ENCODE peak calls at places on chromosomes 6 and 20, in seven cellular contexts. One of them, this sample, is unnamed.

GRCh38 chr6:106609699-106610098 is 19.6 kb downstream of the RTN4IP1 start:
- DNase-seq in ascending aorta: no peak
- DNase-seq in osteoblast: no peak
- DNase-seq in mesendoderm: peak; percentile 69
- DNase-seq in tibial artery: no peak
- DNase-seq in esophagus muscularis mucosa: no peak
- DNase-seq in endodermal cell: peak; percentile 69
- DNase-seq in this sample: no peak

GRCh38 chr6:122400121-122400450 is 634 bp downstream of the HSF2 start:
- DNase-seq in ascending aorta: no peak
- DNase-seq in osteoblast: peak; percentile 43
- DNase-seq in mesendoderm: peak; percentile 16
- DNase-seq in tibial artery: peak; percentile 72
- DNase-seq in esophagus muscularis mucosa: no peak
- DNase-seq in endodermal cell: no peak
- DNase-seq in this sample: no peak

GRCh38 chr6:14380421-14380820 is 262.8 kb downstream of the CD83 start:
- DNase-seq in ascending aorta: no peak
- DNase-seq in osteoblast: no peak
- DNase-seq in mesendoderm: peak; percentile 59
- DNase-seq in tibial artery: no peak
- DNase-seq in esophagus muscularis mucosa: no peak
- DNase-seq in endodermal cell: peak; percentile 60
- DNase-seq in this sample: no peak

GRCh38 chr6:143110572-143110971 is 49.9 kb downstream of the AIG1 start:
- DNase-seq in ascending aorta: no peak
- DNase-seq in osteoblast: peak; percentile 76
- DNase-seq in mesendoderm: no peak
- DNase-seq in tibial artery: no peak
- DNase-seq in esophagus muscularis mucosa: no peak
- DNase-seq in endodermal cell: no peak
- DNase-seq in this sample: no peak

GRCh38 chr6:100593522-100593921 is 128.8 kb upstream of the SIM1 start:
- DNase-seq in ascending aorta: no peak
- DNase-seq in osteoblast: no peak
- DNase-seq in mesendoderm: no peak
- DNase-seq in tibial artery: no peak
- DNase-seq in esophagus muscularis mucosa: no peak
- DNase-seq in endodermal cell: no peak
- DNase-seq in this sample: no peak

GRCh38 chr6:149306967-149307366 is 10.5 kb upstream of the TAB2 start:
- DNase-seq in ascending aorta: no peak
- DNase-seq in osteoblast: no peak
- DNase-seq in mesendoderm: no peak
- DNase-seq in tibial artery: no peak
- DNase-seq in esophagus muscularis mucosa: no peak
- DNase-seq in endodermal cell: no peak
- DNase-seq in this sample: no peak

GRCh38 chr6:157273756-157274088 is 49.6 kb downstream of the TMEM242 start:
- DNase-seq in ascending aorta: no peak
- DNase-seq in osteoblast: peak; percentile 78
- DNase-seq in mesendoderm: peak; percentile 24
- DNase-seq in tibial artery: no peak
- DNase-seq in esophagus muscularis mucosa: no peak
- DNase-seq in endodermal cell: peak; percentile 81
- DNase-seq in this sample: no peak

GRCh38 chr20:50467618-50468373 is 42.4 kb upstream of the PTPN1 start:
- DNase-seq in ascending aorta: no peak
- DNase-seq in osteoblast: no peak
- DNase-seq in mesendoderm: peak; percentile 76
- DNase-seq in tibial artery: no peak
- DNase-seq in esophagus muscularis mucosa: no peak
- DNase-seq in endodermal cell: peak; percentile 82
- DNase-seq in this sample: no peak

GRCh38 chr6:88741939-88742338 is 221.5 kb downstream of the RNGTT start:
- DNase-seq in ascending aorta: no peak
- DNase-seq in osteoblast: no peak
- DNase-seq in mesendoderm: no peak
- DNase-seq in tibial artery: no peak
- DNase-seq in esophagus muscularis mucosa: no peak
- DNase-seq in endodermal cell: no peak
- DNase-seq in this sample: no peak

GRCh38 chr20:42604998-42605970 is 584.4 kb downstream of the PTPRT start:
- DNase-seq in ascending aorta: no peak
- DNase-seq in osteoblast: peak; percentile 31
- DNase-seq in mesendoderm: peak; percentile 61
- DNase-seq in tibial artery: no peak
- DNase-seq in esophagus muscularis mucosa: no peak
- DNase-seq in endodermal cell: peak; percentile 60
- DNase-seq in this sample: no peak

DNA sequence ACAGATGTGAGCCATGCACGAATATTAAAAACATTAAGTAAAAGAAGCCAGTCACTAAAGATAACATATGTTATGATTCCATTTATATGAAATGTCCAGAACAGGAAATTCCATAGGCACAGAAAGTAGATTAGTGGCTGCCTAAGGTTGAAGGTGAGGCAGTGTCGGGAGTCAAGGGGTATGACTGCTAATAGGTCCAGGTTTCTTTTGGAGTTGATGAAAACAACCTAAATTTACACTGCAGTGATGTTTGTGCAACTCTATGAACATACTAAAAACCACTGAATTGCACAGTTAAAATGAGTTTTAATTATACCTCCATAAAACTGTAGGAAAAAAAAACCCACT is 14.4 kb downstream of the SRPK1 start:
- DNase-seq in ascending aorta: no peak
- DNase-seq in osteoblast: no peak
- DNase-seq in mesendoderm: no peak
- DNase-seq in tibial artery: no peak
- DNase-seq in esophagus muscularis mucosa: no peak
- DNase-seq in endodermal cell: no peak
- DNase-seq in this sample: no peak
- H3K36me3 ChIP-seq in ascending aorta: peaks cover 2% of the 10 kb centered on the region
- H3K36me3 ChIP-seq in osteoblast: peaks cover 15% of the 10 kb centered on the region
- H3K36me3 ChIP-seq in mesendoderm: peaks cover 2% of the 10 kb centered on the region
- H3K36me3 ChIP-seq in tibial artery: peaks cover 19% of the 10 kb centered on the region
- H3K36me3 ChIP-seq in esophagus muscularis mucosa: peaks cover 9% of the 10 kb centered on the region
- H3K36me3 ChIP-seq in endodermal cell: peaks cover 77% of the 10 kb centered on the region
- H3K36me3 ChIP-seq in this sample: no peaks in the 10 kb centered on the region

DNA sequence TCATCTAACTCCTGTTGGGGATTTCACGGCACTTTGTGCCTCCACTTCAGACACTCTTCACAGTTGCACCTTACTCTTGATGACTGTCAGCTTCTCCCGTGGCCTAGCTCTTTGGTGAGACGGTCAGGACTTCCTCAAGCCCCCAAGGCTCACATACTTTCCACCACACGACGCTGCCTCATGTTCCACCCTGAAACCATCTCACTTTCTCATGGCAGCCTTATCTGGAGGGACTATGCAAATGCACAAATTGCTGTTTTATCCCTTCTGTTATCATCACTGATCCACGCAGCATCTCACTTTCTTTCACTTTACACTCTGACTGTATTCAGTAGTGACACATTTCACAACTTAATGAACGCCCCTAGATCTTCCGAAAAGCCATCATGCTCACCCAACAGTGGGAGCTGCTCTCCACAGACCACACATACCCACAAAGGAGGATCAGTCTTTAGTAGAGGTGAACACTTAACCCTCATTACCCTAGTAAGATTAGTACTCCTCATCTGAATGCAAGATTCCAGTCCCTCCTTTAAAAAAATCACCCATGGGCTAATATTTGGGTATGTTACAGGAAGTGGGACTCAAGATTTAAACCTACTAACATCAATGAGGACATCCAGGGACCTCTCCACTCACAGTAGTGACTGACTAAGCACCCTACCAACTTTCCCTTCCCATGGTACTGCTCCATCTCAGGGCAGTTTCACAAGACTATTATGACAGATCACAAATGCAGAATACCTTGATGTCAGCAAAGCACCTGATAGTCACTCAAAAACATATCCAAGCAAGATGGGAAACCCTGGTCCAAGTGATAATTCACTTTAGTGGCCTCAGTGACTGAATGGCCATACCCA is 35.4 kb downstream of the FYN start:
- DNase-seq in ascending aorta: no peak
- DNase-seq in osteoblast: no peak
- DNase-seq in mesendoderm: no peak
- DNase-seq in tibial artery: no peak
- DNase-seq in esophagus muscularis mucosa: no peak
- DNase-seq in endodermal cell: no peak
- DNase-seq in this sample: no peak
- H3K4me1 ChIP-seq in ascending aorta: no peaks in the 10 kb centered on the region
- H3K4me1 ChIP-seq in osteoblast: peaks cover 29% of the 10 kb centered on the region
- H3K4me1 ChIP-seq in mesendoderm: peaks cover 3% of the 10 kb centered on the region
- H3K4me1 ChIP-seq in tibial artery: peaks cover 6% of the 10 kb centered on the region
- H3K4me1 ChIP-seq in esophagus muscularis mucosa: peaks cover 12% of the 10 kb centered on the region
- H3K4me1 ChIP-seq in endodermal cell: peaks cover 6% of the 10 kb centered on the region
- H3K4me1 ChIP-seq in this sample: no peaks in the 10 kb centered on the region

GRCh38 chr6:36596359-36596758 is 2.2 kb downstream of the SRSF3 start:
- DNase-seq in ascending aorta: no peak
- DNase-seq in osteoblast: peak; percentile 23
- DNase-seq in mesendoderm: no peak
- DNase-seq in tibial artery: peak; percentile 17
- DNase-seq in esophagus muscularis mucosa: no peak
- DNase-seq in endodermal cell: no peak
- DNase-seq in this sample: no peak

GRCh38 chr6:36598739-36599318 is 4.7 kb downstream of the SRSF3 start:
- DNase-seq in ascending aorta: no peak
- DNase-seq in osteoblast: peak; percentile 25
- DNase-seq in mesendoderm: no peak
- DNase-seq in tibial artery: peak; percentile 27
- DNase-seq in esophagus muscularis mucosa: no peak
- DNase-seq in endodermal cell: no peak
- DNase-seq in this sample: no peak

GRCh38 chr6:36598326-36598725 is 4.2 kb downstream of the SRSF3 start:
- DNase-seq in ascending aorta: no peak
- DNase-seq in osteoblast: no peak
- DNase-seq in mesendoderm: no peak
- DNase-seq in tibial artery: peak; percentile 23
- DNase-seq in esophagus muscularis mucosa: no peak
- DNase-seq in endodermal cell: no peak
- DNase-seq in this sample: no peak

GRCh38 chr6:36599791-36600209 is 5.6 kb downstream of the SRSF3 start:
- DNase-seq in ascending aorta: no peak
- DNase-seq in osteoblast: peak; percentile 21
- DNase-seq in mesendoderm: peak; percentile 88
- DNase-seq in tibial artery: peak; percentile 65
- DNase-seq in esophagus muscularis mucosa: no peak
- DNase-seq in endodermal cell: peak; percentile 91
- DNase-seq in this sample: peak; percentile 40

DNA sequence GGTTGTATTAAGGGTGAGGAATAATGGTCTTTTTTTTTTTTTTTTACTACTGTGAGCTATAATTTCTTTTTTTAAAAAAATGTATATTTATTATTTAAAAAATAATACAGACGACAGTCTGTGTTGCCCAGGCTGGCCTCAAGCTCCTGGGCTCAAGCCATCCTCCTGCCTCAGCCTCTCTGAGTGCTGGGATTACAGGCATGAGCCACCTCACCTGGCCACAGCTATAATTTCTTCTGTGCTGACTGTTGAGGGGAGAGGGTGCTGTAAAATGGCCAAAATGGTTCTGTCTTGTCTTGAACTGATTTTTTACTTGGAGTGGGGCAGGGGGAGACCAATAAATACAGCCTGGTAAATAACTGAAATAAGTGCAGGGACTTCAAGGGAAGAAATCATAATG is 3.6 kb downstream of the SRSF3 start:
- DNase-seq in ascending aorta: no peak
- DNase-seq in osteoblast: no peak
- DNase-seq in mesendoderm: no peak
- DNase-seq in tibial artery: peak; percentile 46
- DNase-seq in esophagus muscularis mucosa: no peak
- DNase-seq in endodermal cell: no peak
- DNase-seq in this sample: no peak
- H3K27ac ChIP-seq in ascending aorta: no peak overlapping the region
- H3K27ac ChIP-seq in osteoblast: peak overlapping the region; percentile 43
- H3K27ac ChIP-seq in mesendoderm: no peak overlapping the region
- H3K27ac ChIP-seq in tibial artery: no peak overlapping the region
- H3K27ac ChIP-seq in esophagus muscularis mucosa: no peak overlapping the region
- H3K27ac ChIP-seq in endodermal cell: no peak overlapping the region
- H3K27ac ChIP-seq in this sample: peak overlapping the region; percentile 100

GRCh38 chr6:20542927-20543602 is 8.8 kb downstream of the CDKAL1 start:
- DNase-seq in ascending aorta: no peak
- DNase-seq in osteoblast: peak; percentile 42
- DNase-seq in mesendoderm: no peak
- DNase-seq in tibial artery: no peak
- DNase-seq in esophagus muscularis mucosa: no peak
- DNase-seq in endodermal cell: no peak
- DNase-seq in this sample: no peak

DNA sequence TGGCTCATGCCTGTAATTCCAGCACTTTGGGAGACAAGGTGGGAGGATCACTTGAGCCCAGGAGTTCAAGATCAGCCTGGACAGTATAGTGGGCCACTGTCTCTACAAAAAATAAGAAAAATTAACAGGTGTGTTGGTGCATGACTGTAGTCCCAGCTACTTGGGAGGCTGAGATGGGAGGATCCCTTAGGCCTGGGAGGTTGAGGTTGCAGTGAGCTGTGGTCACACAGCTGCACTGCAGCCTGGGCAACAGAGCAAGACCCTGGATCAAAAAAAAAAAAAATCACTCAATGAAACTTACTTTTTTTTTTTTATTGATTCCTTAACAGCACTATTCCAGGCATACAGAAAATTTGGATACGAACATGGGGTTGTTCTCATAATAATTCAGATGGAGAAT is 14.0 kb downstream of the CDKAL1 start:
- DNase-seq in ascending aorta: no peak
- DNase-seq in osteoblast: no peak
- DNase-seq in mesendoderm: no peak
- DNase-seq in tibial artery: no peak
- DNase-seq in esophagus muscularis mucosa: no peak
- DNase-seq in endodermal cell: no peak
- DNase-seq in this sample: no peak
- H3K36me3 ChIP-seq in ascending aorta: peaks cover 13% of the 10 kb centered on the region
- H3K36me3 ChIP-seq in osteoblast: no peaks in the 10 kb centered on the region
- H3K36me3 ChIP-seq in mesendoderm: no peaks in the 10 kb centered on the region
- H3K36me3 ChIP-seq in tibial artery: peaks cover 46% of the 10 kb centered on the region
- H3K36me3 ChIP-seq in esophagus muscularis mucosa: peaks cover 43% of the 10 kb centered on the region
- H3K36me3 ChIP-seq in endodermal cell: peaks cover 56% of the 10 kb centered on the region
- H3K36me3 ChIP-seq in this sample: peaks cover 6% of the 10 kb centered on the region